ENCODE peak calls at places on chromosome 15, in seven cellular contexts. E is fibroblast of lung; W is NCI-H146; O is Calu3; X is NCI-H1694; J is CD4-positive, alpha-beta memory T cell; C is brain microvascular endothelial cell. S is an unnamed sample.

GRCh38 chr15:47504624-47505256 is 212.6 kb upstream of the SEMA6D start:
- DNase-seq in E (no peak), W (no peak), O (no peak), X (no peak), J (no peak), C (no peak), S (no peak)

GRCh38 chr15:41483115-41483514 is 10.6 kb upstream of the ITPKA start:
- DNase-seq in E (no peak), W (no peak), O (no peak), X (no peak), J (peak), C (no peak), S (no peak)

GRCh38 chr15:69035205-69035917 is 20.9 kb downstream of the NOX5 start:
- DNase-seq in E (no peak), W (peak), O (peak), X (no peak), J (no peak), C (no peak), S (no peak)

GRCh38 chr15:89075846-89076245 is 12.4 kb upstream of the ABHD2 start:
- DNase-seq in E (no peak), W (no peak), O (no peak), X (no peak), J (no peak), C (no peak), S (no peak)

GRCh38 chr15:75042730-75043508 is 19.5 kb downstream of the PPCDC start:
- DNase-seq in E (peak), W (no peak), O (peak), X (no peak), J (peak), C (peak), S (peak)

GRCh38 chr15:31488437-31489204 is 162.0 kb downstream of the KLF13 start:
- DNase-seq in E (peak), W (peak), O (peak), X (peak), J (no peak), C (peak), S (no peak)

GRCh38 chr15:68268405-68268804 is 9.1 kb upstream of the FEM1B start:
- DNase-seq in E (no peak), W (no peak), O (no peak), X (peak), J (no peak), C (no peak), S (no peak)

GRCh38 chr15:96088592-96088991 is 241.9 kb upstream of the NR2F2 start:
- DNase-seq in E (no peak), W (no peak), O (no peak), X (no peak), J (no peak), C (no peak), S (no peak)

GRCh38 chr15:44296625-44297524 is 8.4 kb downstream of the GOLM2 start:
- DNase-seq in E (peak), W (no peak), O (peak), X (no peak), J (no peak), C (peak), S (no peak)

GRCh38 chr15:27808182-27808581 is 290.9 kb downstream of the OCA2 start:
- DNase-seq in E (no peak), W (no peak), O (no peak), X (no peak), J (no peak), C (no peak), S (no peak)

GRCh38 chr15:98443483-98443882 is 204.9 kb upstream of the IGF1R start:
- DNase-seq in E (no peak), W (no peak), O (no peak), X (no peak), J (no peak), C (no peak), S (no peak)

GRCh38 chr15:62360286-62360685 is 195.2 kb upstream of the C2CD4B start:
- DNase-seq in E (no peak), W (no peak), O (no peak), X (peak), J (no peak), C (no peak), S (no peak)

GRCh38 chr15:35305906-35306305 is 220.8 kb upstream of the NANOGP8 start:
- DNase-seq in E (peak), W (no peak), O (no peak), X (no peak), J (no peak), C (peak), S (no peak)

GRCh38 chr15:47718474-47719440 is 1.5 kb downstream of the SEMA6D start:
- DNase-seq in E (peak), W (no peak), O (no peak), X (no peak), J (no peak), C (peak), S (no peak)

GRCh38 chr15:56523521-56523920 is 58.6 kb upstream of the MNS1 start:
- DNase-seq in E (peak), W (no peak), O (no peak), X (no peak), J (no peak), C (peak), S (no peak)

GRCh38 chr15:98798375-98798893 is 150.1 kb downstream of the IGF1R start:
- DNase-seq in E (no peak), W (no peak), O (no peak), X (no peak), J (no peak), C (no peak), S (no peak)

GRCh38 chr15:25739687-25740121 is 123.4 kb downstream of the ATP10A start:
- DNase-seq in E (peak), W (no peak), O (no peak), X (peak), J (no peak), C (peak), S (no peak)

GRCh38 chr15:89827821-89828220 is 13.2 kb upstream of the ANPEP start:
- DNase-seq in E (no peak), W (no peak), O (no peak), X (no peak), J (no peak), C (no peak), S (no peak)

GRCh38 chr15:74613953-74614743 is 1.5 kb upstream of the CLK3 start:
- DNase-seq in E (peak), W (no peak), O (no peak), X (no peak), J (no peak), C (no peak), S (no peak)

GRCh38 chr15:37618368-37618767 is 316.1 kb upstream of the TMCO5A start:
- DNase-seq in E (no peak), W (no peak), O (no peak), X (no peak), J (no peak), C (no peak), S (no peak)

GRCh38 chr15:42108189-42108588 is 13.8 kb upstream of the PLA2G4D start:
- DNase-seq in E (no peak), W (no peak), O (no peak), X (no peak), J (no peak), C (no peak), S (no peak)

GRCh38 chr15:26017665-26018064 is 154.5 kb upstream of the ATP10A start:
- DNase-seq in E (no peak), W (no peak), O (no peak), X (no peak), J (no peak), C (no peak), S (no peak)

GRCh38 chr15:60399246-60399915 is 1.6 kb upstream of the ANXA2 start:
- DNase-seq in E (no peak), W (no peak), O (no peak), X (no peak), J (no peak), C (no peak), S (no peak)

GRCh38 chr15:100183921-100184480 is 157.8 kb downstream of the ADAMTS17 start:
- DNase-seq in E (no peak), W (no peak), O (no peak), X (no peak), J (no peak), C (no peak), S (no peak)

GRCh38 chr15:29029651-29030195 is 143.9 kb downstream of the APBA2 start:
- DNase-seq in E (no peak), W (no peak), O (no peak), X (no peak), J (no peak), C (no peak), S (no peak)

GRCh38 chr15:73273181-73274002 is 95.4 kb downstream of the HCN4 start:
- DNase-seq in E (peak), W (peak), O (peak), X (peak), J (peak), C (peak), S (peak)

GRCh38 chr15:71052356-71052755 is 62.9 kb upstream of the THSD4 start:
- DNase-seq in E (peak), W (no peak), O (no peak), X (no peak), J (no peak), C (peak), S (no peak)

GRCh38 chr15:73233623-73234022 is 135.1 kb downstream of the HCN4 start:
- DNase-seq in E (peak), W (no peak), O (no peak), X (no peak), J (no peak), C (no peak), S (no peak)

GRCh38 chr15:76347507-76348055 is 11.0 kb downstream of the ISL2 start:
- DNase-seq in E (no peak), W (no peak), O (no peak), X (no peak), J (no peak), C (no peak), S (no peak)

GRCh38 chr15:55221090-55222011 is 24.6 kb upstream of the RSL24D1 start:
- DNase-seq in E (peak), W (no peak), O (peak), X (no peak), J (peak), C (peak), S (no peak)

GRCh38 chr15:94972314-94972713 is 741.0 kb downstream of the MCTP2 start:
- DNase-seq in E (peak), W (no peak), O (no peak), X (no peak), J (no peak), C (peak), S (no peak)

GRCh38 chr15:82530606-82531379 is 9.5 kb downstream of the RPS17 start:
- DNase-seq in E (peak), W (no peak), O (peak), X (no peak), J (peak), C (peak), S (peak)

GRCh38 chr15:37783290-37783689 is 151.2 kb upstream of the TMCO5A start:
- DNase-seq in E (peak), W (no peak), O (no peak), X (no peak), J (no peak), C (no peak), S (no peak)

GRCh38 chr15:29612096-29612495 is 210.2 kb downstream of the TJP1 start:
- DNase-seq in E (peak), W (no peak), O (no peak), X (no peak), J (no peak), C (peak), S (no peak)

GRCh38 chr15:70486451-70487379 is 276.6 kb downstream of the UACA start:
- DNase-seq in E (peak), W (no peak), O (no peak), X (no peak), J (peak), C (peak), S (peak)

GRCh38 chr15:27339138-27339537 is 368.2 kb downstream of the GABRG3 start:
- DNase-seq in E (no peak), W (peak), O (no peak), X (no peak), J (no peak), C (no peak), S (no peak)

GRCh38 chr15:38073278-38073930 is 139.0 kb downstream of the TMCO5A start:
- DNase-seq in E (peak), W (peak), O (no peak), X (no peak), J (no peak), C (no peak), S (no peak)

GRCh38 chr15:63238181-63238580 is 39.2 kb upstream of the APH1B start:
- DNase-seq in E (no peak), W (no peak), O (no peak), X (no peak), J (no peak), C (no peak), S (no peak)

GRCh38 chr15:87755226-87755625 is 501.3 kb downstream of the NTRK3 start:
- DNase-seq in E (no peak), W (peak), O (no peak), X (no peak), J (no peak), C (no peak), S (no peak)

S was measured in activated T-helper 9 cell treated with anti-CD3 and anti-CD28 coated beads, Interleukin-2, amount 50 U/mL, for 16 hours.